ENCODE peak calls at places on chromosomes 6 and 20, in four cellular contexts. V, F, B and R are unnamed samples.

GRCh38 chr6:159691133-159691962 is 1.7 kb downstream of the SOD2 start:
- DNase-seq in V (no peak), F (no peak), B (peak), R (no peak)

GRCh38 chr20:63361507-63362425 is 617 bp upstream of the CHRNA4 start:
- DNase-seq in V (no peak), F (no peak), B (no peak), R (no peak)

GRCh38 chr6:148761532-148761951 is 14.7 kb downstream of the UST start:
- DNase-seq in V (no peak), F (no peak), B (peak), R (no peak)

GRCh38 chr6:133359256-133359655 is 118.1 kb downstream of the EYA4 start:
- DNase-seq in V (no peak), F (no peak), B (peak), R (no peak)

GRCh38 chr20:31979713-31980426 is 11.9 kb downstream of the XKR7 start:
- DNase-seq in V (no peak), F (no peak), B (no peak), R (no peak)

GRCh38 chr6:85008311-85009015 is 244.1 kb upstream of the TBX18 start:
- DNase-seq in V (no peak), F (no peak), B (peak), R (no peak)

GRCh38 chr6:3584611-3585010 is 127.8 kb upstream of the SLC22A23 start:
- DNase-seq in V (no peak), F (no peak), B (no peak), R (no peak)

GRCh38 chr6:44771647-44772415 is 384.3 kb downstream of the CDC5L start:
- DNase-seq in V (no peak), F (no peak), B (no peak), R (no peak)

GRCh38 chr6:146041282-146041681 is 12.4 kb downstream of the GRM1 start:
- DNase-seq in V (peak), F (no peak), B (peak), R (no peak)

GRCh38 chr6:22194188-22194921 is 102.5 kb downstream of the PRL start:
- DNase-seq in V (no peak), F (no peak), B (peak), R (no peak)

GRCh38 chr20:2671977-2672376 is 8.0 kb upstream of the IDH3B start:
- DNase-seq in V (no peak), F (no peak), B (no peak), R (no peak)
- TF ChIP-seq CTCF in V (peak), F (no peak), B (peak), R (no peak)

GRCh38 chr6:68880050-68880449 is 245.0 kb downstream of the ADGRB3 start:
- DNase-seq in V (peak), F (no peak), B (peak), R (no peak)

GRCh38 chr6:68873236-68873635 is 238.2 kb downstream of the ADGRB3 start:
- DNase-seq in V (no peak), F (no peak), B (no peak), R (no peak)

GRCh38 chr6:68874747-68875146 is 239.7 kb downstream of the ADGRB3 start:
- DNase-seq in V (no peak), F (no peak), B (no peak), R (no peak)

GRCh38 chr6:68875403-68875802 is 240.3 kb downstream of the ADGRB3 start:
- DNase-seq in V (no peak), F (no peak), B (no peak), R (no peak)

DNA sequence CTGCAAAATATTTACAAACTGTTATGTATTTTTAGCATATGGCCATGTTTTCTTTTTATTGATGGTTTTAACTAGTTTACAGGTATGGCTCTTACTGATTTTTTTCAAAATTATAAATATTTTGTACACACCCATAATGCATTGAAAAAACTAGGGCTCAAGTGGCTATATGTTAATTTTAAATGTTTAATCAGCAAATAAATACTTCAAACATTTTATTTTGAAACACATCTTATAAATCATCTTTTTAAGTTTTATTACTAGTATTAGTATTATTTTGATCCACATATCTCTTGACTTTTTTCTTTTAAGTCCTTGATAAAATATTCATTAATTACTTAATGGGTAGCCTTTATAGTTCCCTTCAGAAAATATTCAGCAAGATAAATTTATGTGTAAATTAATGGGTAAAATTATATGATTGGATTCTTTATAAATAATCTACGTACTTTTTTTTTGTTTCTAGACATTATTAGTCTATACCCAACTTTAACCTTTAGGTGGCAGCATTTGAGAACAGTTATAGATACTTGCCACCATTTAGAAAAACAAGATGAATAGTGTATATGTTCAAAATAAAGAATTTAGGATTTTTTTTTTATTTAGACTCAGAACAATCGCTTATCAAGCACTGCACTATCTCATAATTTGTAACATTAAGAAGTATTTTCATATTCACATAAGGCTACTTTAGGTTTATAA is 241.9 kb downstream of the ADGRB3 start:
- DNase-seq in V (no peak), F (no peak), B (peak), R (no peak)
- TF ChIP-seq CTCF in V (peak), F (peak), B (peak), R (peak)

GRCh38 chr20:19888269-19888669 is 128.9 kb upstream of the NAA20 start:
- DNase-seq in V (no peak), F (no peak), B (peak), R (no peak)

GRCh38 chr20:19885576-19885956 is 127.5 kb downstream of the RIN2 start:
- DNase-seq in V (no peak), F (no peak), B (no peak), R (no peak)

GRCh38 chr20:19887566-19888268 is 129.4 kb upstream of the NAA20 start:
- DNase-seq in V (no peak), F (no peak), B (no peak), R (no peak)

GRCh38 chr20:19885981-19886665 is 128.1 kb downstream of the RIN2 start:
- DNase-seq in V (no peak), F (no peak), B (peak), R (no peak)

GRCh38 chr20:19886666-19887288 is 128.7 kb downstream of the RIN2 start:
- DNase-seq in V (no peak), F (no peak), B (peak), R (no peak)
- TF ChIP-seq CTCF in V (no peak), F (no peak), B (peak), R (no peak)

GRCh38 chr20:588932-589672 is 21.0 kb downstream of the TCF15 start:
- DNase-seq in V (no peak), F (no peak), B (peak), R (no peak)
- TF ChIP-seq CTCF in V (no peak), F (no peak), B (no peak), R (no peak)

DNA sequence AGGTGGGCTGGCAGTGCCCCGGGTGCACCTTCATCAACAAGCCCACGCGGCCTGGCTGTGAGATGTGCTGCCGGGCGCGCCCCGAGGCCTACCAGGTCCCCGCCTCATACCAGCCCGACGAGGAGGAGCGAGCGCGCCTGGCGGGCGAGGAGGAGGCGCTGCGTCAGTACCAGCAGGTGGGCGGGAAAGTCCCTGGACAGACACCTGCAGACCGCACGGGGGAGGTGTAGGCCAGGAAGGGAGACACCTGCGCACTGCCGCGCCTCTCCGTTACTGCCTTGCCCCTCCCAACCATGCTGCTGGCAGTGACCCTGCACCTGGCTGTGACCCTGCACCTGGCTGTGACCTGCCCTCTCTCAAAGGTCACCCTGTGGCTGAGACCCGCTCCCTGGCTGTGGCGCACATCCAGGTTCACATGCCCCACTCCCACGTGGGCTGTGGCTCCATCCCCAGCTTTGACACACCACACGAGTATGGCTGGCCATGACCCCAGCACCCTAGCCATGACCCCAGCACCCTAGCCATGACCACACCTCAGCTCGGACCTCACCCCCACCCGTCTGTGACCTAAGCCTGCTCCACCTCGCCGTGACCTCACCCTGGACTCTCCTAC is 11.6 kb downstream of the RBCK1 start:
- DNase-seq in V (no peak), F (no peak), B (no peak), R (no peak)
- TF ChIP-seq CTCF in V (no peak), F (no peak), B (no peak), R (no peak)

DNA sequence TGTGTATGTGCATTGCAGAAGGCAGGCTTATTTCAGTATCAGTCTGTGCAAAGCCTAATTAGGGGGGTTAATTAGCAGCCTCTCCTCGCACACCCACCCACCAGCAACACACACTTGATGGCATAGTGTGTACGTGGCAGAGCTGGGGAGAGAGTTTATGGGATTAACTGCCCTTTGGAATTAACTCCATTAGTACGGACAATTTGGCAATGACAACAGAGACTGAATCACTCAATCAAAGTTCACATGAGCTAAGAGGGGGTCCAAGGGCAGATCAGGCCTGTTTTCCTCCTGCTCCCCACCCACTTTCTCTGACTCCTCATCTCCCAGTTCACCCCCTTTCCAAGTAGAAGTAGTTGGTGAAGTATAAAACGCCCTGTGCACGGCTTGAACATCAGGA is 69.5 kb downstream of the LRFN2 start:
- DNase-seq in V (no peak), F (no peak), B (no peak), R (no peak)
- TF ChIP-seq CTCF in V (no peak), F (no peak), B (no peak), R (no peak)

GRCh38 chr6:36083446-36083845 is 46.9 kb upstream of the MAPK13 start:
- DNase-seq in V (no peak), F (no peak), B (no peak), R (no peak)
- TF ChIP-seq CTCF in V (no peak), F (no peak), B (no peak), R (no peak)

GRCh38 chr6:71419954-71420692 is 131.5 kb downstream of the OGFRL1 start:
- DNase-seq in V (peak), F (no peak), B (peak), R (peak)
- TF ChIP-seq CTCF in V (no peak), F (peak), B (no peak), R (no peak)

GRCh38 chr6:36916159-36916558 is 30.4 kb downstream of the C6orf89 start:
- DNase-seq in V (no peak), F (no peak), B (no peak), R (no peak)

GRCh38 chr6:36915599-36915998 is 29.8 kb downstream of the C6orf89 start:
- DNase-seq in V (no peak), F (no peak), B (no peak), R (no peak)

GRCh38 chr6:36913082-36913481 is 27.3 kb downstream of the C6orf89 start:
- DNase-seq in V (no peak), F (no peak), B (no peak), R (no peak)

GRCh38 chr6:36912583-36912982 is 26.8 kb downstream of the C6orf89 start:
- DNase-seq in V (no peak), F (no peak), B (peak), R (no peak)

GRCh38 chr6:36914227-36914794 is 28.6 kb downstream of the C6orf89 start:
- DNase-seq in V (no peak), F (no peak), B (peak), R (no peak)
- TF ChIP-seq CTCF in V (peak), F (peak), B (peak), R (no peak)